ENCODE peak calls at places on chromosomes 13 and 19, in four cellular contexts. One of them, this sample, is unnamed.

GRCh38 chr19:39507715-39508364 is 7.1 kb upstream of the SELENOV start:
- ATAC-seq in HepG2: no peak
- ATAC-seq in upper lobe of left lung: no peak
- ATAC-seq in A549: no peak
- ATAC-seq in this sample: no peak

GRCh38 chr19:30029721-30030510 is 87.9 kb downstream of the URI1 start:
- ATAC-seq in upper lobe of left lung: no peak
- ATAC-seq in HepG2: no peak
- ATAC-seq in A549: peak
- ATAC-seq in this sample: no peak

GRCh38 chr13:106377341-106377740 is 158.1 kb downstream of the EFNB2 start:
- ATAC-seq in upper lobe of left lung: no peak
- ATAC-seq in HepG2: no peak
- ATAC-seq in A549: no peak
- ATAC-seq in this sample: no peak

GRCh38 chr13:49297338-49297737 is 49.6 kb downstream of the CDADC1 start:
- ATAC-seq in A549: no peak
- ATAC-seq in upper lobe of left lung: no peak
- ATAC-seq in HepG2: peak
- ATAC-seq in this sample: no peak

GRCh38 chr19:18798384-18799352 is 7.6 kb upstream of the COMP start:
- ATAC-seq in HepG2: peak
- ATAC-seq in A549: peak
- ATAC-seq in upper lobe of left lung: no peak
- ATAC-seq in this sample: no peak

GRCh38 chr19:996051-996838 is 4.0 kb upstream of the GRIN3B start:
- ATAC-seq in HepG2: no peak
- ATAC-seq in upper lobe of left lung: peak
- ATAC-seq in A549: no peak
- ATAC-seq in this sample: peak

GRCh38 chr19:7456964-7457541 is 31.8 kb downstream of the PEX11G start:
- ATAC-seq in upper lobe of left lung: no peak
- ATAC-seq in HepG2: no peak
- ATAC-seq in A549: no peak
- ATAC-seq in this sample: no peak

GRCh38 chr19:48325265-48325910 is at the start of gene EMP3:
- ATAC-seq in HepG2: no peak
- ATAC-seq in A549: peak
- ATAC-seq in upper lobe of left lung: peak
- ATAC-seq in this sample: peak

GRCh38 chr19:46745521-46746280 is at the start of gene FKRP:
- ATAC-seq in A549: peak
- ATAC-seq in HepG2: peak
- ATAC-seq in upper lobe of left lung: peak
- ATAC-seq in this sample: peak

GRCh38 chr19:46745030-46745429 is 827 bp upstream of the FKRP start:
- ATAC-seq in A549: no peak
- ATAC-seq in upper lobe of left lung: peak
- ATAC-seq in HepG2: no peak
- ATAC-seq in this sample: no peak

GRCh38 chr19:46741447-46741846 is 4.4 kb upstream of the FKRP start:
- ATAC-seq in A549: no peak
- ATAC-seq in upper lobe of left lung: no peak
- ATAC-seq in HepG2: no peak
- ATAC-seq in this sample: no peak

GRCh38 chr19:46746281-46746965 is at the start of gene STRN4:
- ATAC-seq in A549: peak
- ATAC-seq in HepG2: peak
- ATAC-seq in upper lobe of left lung: peak
- ATAC-seq in this sample: peak

GRCh38 chr19:46744005-46744691 is 1.7 kb upstream of the FKRP start:
- ATAC-seq in HepG2: no peak
- ATAC-seq in A549: no peak
- ATAC-seq in upper lobe of left lung: no peak
- ATAC-seq in this sample: no peak
- H3K4me3 ChIP-seq in HepG2: peak
- H3K4me3 ChIP-seq in A549: peak
- H3K4me3 ChIP-seq in upper lobe of left lung: peak
- H3K4me3 ChIP-seq in this sample: no peak

DNA sequence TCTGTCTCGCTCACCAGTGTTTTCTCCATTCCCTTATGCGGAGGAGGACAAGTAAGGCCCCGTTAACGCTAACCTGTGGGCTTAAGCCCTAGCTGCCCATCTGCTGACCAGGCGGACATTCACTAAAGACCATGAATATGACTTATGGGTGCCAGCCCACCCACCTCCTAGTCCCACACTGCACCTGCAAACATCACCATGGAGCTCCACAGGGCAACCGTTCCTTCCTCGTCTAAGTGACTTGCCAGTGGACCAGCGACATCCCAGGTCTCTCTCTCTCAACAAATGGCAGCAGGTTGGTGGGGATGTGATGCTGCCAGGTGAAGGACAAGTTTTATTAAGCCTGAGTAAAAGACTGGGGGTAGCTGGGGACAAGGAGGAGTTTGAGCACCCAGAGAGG is 55.2 kb downstream of the CCDC70 start:
- ATAC-seq in upper lobe of left lung: no peak
- ATAC-seq in HepG2: no peak
- ATAC-seq in A549: no peak
- ATAC-seq in this sample: no peak
- TF ChIP-seq EP300 in upper lobe of left lung: no peak
- TF ChIP-seq EP300 in HepG2: no peak
- TF ChIP-seq EP300 in A549: no peak
- TF ChIP-seq EP300 in this sample: no peak

DNA sequence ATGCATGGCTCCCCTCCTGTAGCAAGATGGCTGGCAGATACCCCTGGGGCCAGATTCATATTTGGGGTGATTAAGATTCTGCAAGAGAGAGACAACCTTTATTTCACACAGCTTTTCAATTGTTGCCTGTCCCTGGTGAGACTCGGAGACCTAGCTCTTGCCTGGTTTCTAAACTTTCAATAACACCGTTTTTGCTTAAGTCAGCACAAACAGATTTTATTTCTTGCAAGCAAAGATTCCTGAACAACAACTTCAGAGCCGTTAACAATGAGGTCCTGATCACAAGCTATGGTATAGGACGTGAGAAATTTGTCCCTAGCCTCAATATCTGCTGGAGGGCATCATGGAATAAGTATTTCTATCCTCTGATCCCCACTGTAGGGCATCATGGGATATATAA is 2.9 kb upstream of the CADM4 start:
- ATAC-seq in A549: no peak
- ATAC-seq in upper lobe of left lung: no peak
- ATAC-seq in HepG2: no peak
- ATAC-seq in this sample: no peak
- H3K4me3 ChIP-seq in A549: no peak
- H3K4me3 ChIP-seq in upper lobe of left lung: no peak
- H3K4me3 ChIP-seq in HepG2: no peak
- H3K4me3 ChIP-seq in this sample: no peak

DNA sequence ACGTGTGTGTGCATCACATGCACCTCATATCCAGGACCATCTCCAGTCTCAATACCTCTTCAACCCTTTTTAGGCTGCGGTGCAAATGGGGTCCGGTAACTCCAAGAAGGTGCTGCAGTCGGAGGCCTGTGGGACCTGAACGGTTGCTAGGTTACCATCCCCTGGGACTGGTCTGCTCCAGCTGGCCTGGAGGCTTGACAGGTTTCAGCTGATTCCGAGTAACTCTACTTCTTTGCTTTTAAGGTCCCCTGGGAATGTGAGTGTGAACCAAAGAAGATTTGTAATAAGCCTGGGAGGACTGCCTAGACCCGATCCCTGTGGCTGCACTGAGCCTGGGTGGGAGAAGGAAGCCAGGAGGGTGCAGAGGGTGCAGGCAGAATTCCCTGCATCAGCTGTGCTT is 117.5 kb downstream of the CCNA1 start:
- ATAC-seq in A549: no peak
- ATAC-seq in HepG2: no peak
- ATAC-seq in upper lobe of left lung: no peak
- ATAC-seq in this sample: no peak
- TF ChIP-seq EP300 in A549: no peak
- TF ChIP-seq EP300 in HepG2: no peak
- TF ChIP-seq EP300 in upper lobe of left lung: no peak
- TF ChIP-seq EP300 in this sample: no peak

GRCh38 chr13:110484290-110485048 is 77.1 kb downstream of the RAB20 start:
- ATAC-seq in upper lobe of left lung: no peak
- ATAC-seq in HepG2: no peak
- ATAC-seq in A549: no peak
- ATAC-seq in this sample: no peak

GRCh38 chr13:110486061-110486780 is 75.3 kb downstream of the RAB20 start:
- ATAC-seq in upper lobe of left lung: no peak
- ATAC-seq in A549: no peak
- ATAC-seq in HepG2: peak
- ATAC-seq in this sample: no peak

GRCh38 chr13:110483386-110483785 is 78.1 kb downstream of the RAB20 start:
- ATAC-seq in A549: no peak
- ATAC-seq in upper lobe of left lung: no peak
- ATAC-seq in HepG2: no peak
- ATAC-seq in this sample: no peak

GRCh38 chr13:110490009-110490770 is 71.3 kb downstream of the RAB20 start:
- ATAC-seq in HepG2: peak
- ATAC-seq in upper lobe of left lung: no peak
- ATAC-seq in A549: no peak
- ATAC-seq in this sample: no peak

GRCh38 chr13:110485604-110486003 is 75.9 kb downstream of the RAB20 start:
- ATAC-seq in A549: no peak
- ATAC-seq in HepG2: peak
- ATAC-seq in upper lobe of left lung: no peak
- ATAC-seq in this sample: peak
- H3K4me3 ChIP-seq in A549: no peak
- H3K4me3 ChIP-seq in HepG2: peak
- H3K4me3 ChIP-seq in upper lobe of left lung: no peak
- H3K4me3 ChIP-seq in this sample: no peak

DNA sequence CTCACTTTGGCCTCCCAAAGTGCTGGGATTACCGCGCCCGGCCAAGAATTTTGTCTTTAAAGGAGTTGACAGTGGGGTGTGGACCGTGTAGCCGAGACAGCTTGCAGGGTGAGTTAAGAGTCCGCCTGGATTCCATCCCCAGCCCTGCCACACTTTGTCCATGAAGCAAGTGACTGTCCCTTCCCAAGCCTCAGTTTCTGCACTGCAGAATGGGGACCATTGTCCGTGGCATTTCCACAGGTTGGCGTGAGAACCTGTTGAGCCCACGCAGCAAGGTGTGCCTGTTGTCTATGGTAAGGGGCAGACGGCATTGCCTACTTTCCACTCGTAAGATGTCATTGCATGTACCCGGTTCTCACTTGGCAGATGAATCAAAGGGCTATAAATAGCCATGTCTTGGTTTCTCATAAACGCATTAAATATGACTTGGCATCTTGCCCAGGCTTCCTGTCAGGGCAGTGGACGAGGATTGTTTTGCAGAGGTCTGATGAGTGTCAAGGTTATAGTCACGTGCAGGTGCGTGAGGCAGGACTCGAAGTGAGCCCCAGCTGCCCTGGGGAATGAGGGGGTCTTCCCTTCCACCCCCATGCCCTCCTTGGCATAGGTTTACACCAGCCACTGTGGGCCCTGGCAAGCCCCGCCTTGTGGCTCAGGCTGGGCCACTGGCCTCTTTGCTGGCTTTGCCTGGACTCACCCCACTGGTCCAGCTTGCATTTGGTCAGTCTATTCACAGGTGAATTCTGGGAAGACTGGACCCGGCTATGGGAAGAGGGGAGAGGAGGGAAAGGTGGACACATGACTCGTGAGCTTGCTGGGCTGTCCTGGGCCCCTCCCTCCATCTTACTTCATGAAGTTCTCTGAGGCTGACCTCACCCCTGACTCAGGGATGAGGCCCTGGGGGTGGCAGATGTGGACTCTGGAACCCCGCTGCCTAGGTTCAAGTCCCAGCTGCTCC is 14.6 kb downstream of the FAM187B start:
- ATAC-seq in A549: peak
- ATAC-seq in upper lobe of left lung: peak
- ATAC-seq in HepG2: no peak
- ATAC-seq in this sample: peak
- TF ChIP-seq EP300 in A549: no peak
- TF ChIP-seq EP300 in upper lobe of left lung: no peak
- TF ChIP-seq EP300 in HepG2: no peak
- TF ChIP-seq EP300 in this sample: no peak

GRCh38 chr19:35143231-35143715 is at the start of gene FXYD7:
- ATAC-seq in upper lobe of left lung: no peak
- ATAC-seq in HepG2: no peak
- ATAC-seq in A549: no peak
- ATAC-seq in this sample: no peak

GRCh38 chr19:35143818-35144217 is 763 bp downstream of the FXYD7 start:
- ATAC-seq in A549: no peak
- ATAC-seq in HepG2: no peak
- ATAC-seq in upper lobe of left lung: no peak
- ATAC-seq in this sample: no peak

GRCh38 chr19:35144259-35144599 is 1.2 kb downstream of the FXYD7 start:
- ATAC-seq in HepG2: no peak
- ATAC-seq in A549: no peak
- ATAC-seq in upper lobe of left lung: no peak
- ATAC-seq in this sample: no peak

GRCh38 chr19:35141627-35142401 is 1.2 kb upstream of the FXYD7 start:
- ATAC-seq in A549: no peak
- ATAC-seq in upper lobe of left lung: no peak
- ATAC-seq in HepG2: no peak
- ATAC-seq in this sample: no peak

DNA sequence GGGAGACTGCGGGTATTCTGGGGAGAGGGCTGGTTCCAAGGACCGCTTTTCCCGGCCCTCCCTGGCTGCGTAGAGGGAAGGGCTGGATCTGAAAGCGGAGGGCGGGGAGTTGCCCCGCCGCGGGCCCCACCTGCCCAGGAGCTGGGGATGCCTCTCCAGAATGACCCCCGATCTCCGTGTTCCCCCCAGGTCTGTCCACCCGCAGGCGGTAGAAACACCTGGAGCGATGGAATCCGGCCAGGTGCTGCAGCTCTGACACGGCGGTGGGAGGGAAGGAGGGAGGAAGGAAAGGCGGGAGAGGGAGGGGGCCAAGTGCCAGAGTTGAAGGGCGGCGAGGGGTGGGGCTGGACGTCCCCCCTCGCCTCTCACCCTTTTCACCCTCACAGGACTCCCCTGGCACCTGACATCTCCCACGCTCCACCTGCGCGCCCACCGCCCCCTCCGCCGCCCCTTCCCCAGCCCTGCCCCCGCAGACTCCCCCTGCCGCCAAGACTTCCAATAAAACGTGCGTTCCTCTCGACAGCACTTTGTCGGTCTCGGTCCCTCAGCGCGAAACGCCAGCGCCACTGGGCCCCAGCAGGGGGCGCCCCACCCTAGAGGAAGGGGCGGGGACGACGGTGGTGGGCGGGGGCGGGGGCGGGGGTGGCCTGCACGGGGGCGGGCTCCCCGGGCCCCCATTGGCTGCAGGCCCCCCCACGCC is 374 bp upstream of the FXYD7 start:
- ATAC-seq in upper lobe of left lung: peak
- ATAC-seq in HepG2: no peak
- ATAC-seq in A549: peak
- ATAC-seq in this sample: no peak
- H3K4me3 ChIP-seq in upper lobe of left lung: peak
- H3K4me3 ChIP-seq in HepG2: no peak
- H3K4me3 ChIP-seq in A549: peak
- H3K4me3 ChIP-seq in this sample: no peak

This sample was measured in gastroesophageal sphincter.